ENCODE peak calls at places on chromosomes 12 and 14, in seven cellular contexts. One of them, this sample, is unnamed.
A peak's percentile ranks its signal among the peaks of the same experiment; 100 is the strongest.

GRCh38 chr12:63480186-63480585 is 188.1 kb downstream of the DPY19L2 start:
- DNase-seq in suprapubic skin: no peak
- DNase-seq in WERI-Rb-1: no peak
- DNase-seq in right atrium auricular region: no peak
- DNase-seq in heart left ventricle: no peak
- DNase-seq in PC-9: no peak
- DNase-seq in small intestine: no peak
- DNase-seq in this sample: no peak

GRCh38 chr14:68199465-68200145 is 380.0 kb downstream of the RAD51B start:
- DNase-seq in WERI-Rb-1: no peak
- DNase-seq in heart left ventricle: peak; percentile 66
- DNase-seq in suprapubic skin: no peak
- DNase-seq in PC-9: no peak
- DNase-seq in small intestine: no peak
- DNase-seq in right atrium auricular region: peak; percentile 68
- DNase-seq in this sample: no peak

GRCh38 chr14:104887623-104888488 is 22.8 kb downstream of the CEP170B start:
- DNase-seq in suprapubic skin: peak; percentile 62
- DNase-seq in PC-9: no peak
- DNase-seq in right atrium auricular region: no peak
- DNase-seq in WERI-Rb-1: no peak
- DNase-seq in heart left ventricle: peak; percentile 10
- DNase-seq in small intestine: no peak
- DNase-seq in this sample: no peak

GRCh38 chr14:97917169-97917568 is 1120.0 kb downstream of the VRK1 start:
- DNase-seq in suprapubic skin: peak; percentile 64
- DNase-seq in WERI-Rb-1: no peak
- DNase-seq in PC-9: no peak
- DNase-seq in heart left ventricle: no peak
- DNase-seq in small intestine: no peak
- DNase-seq in right atrium auricular region: no peak
- DNase-seq in this sample: no peak

GRCh38 chr12:76020731-76021672 is 10.6 kb downstream of the PHLDA1 start:
- DNase-seq in heart left ventricle: no peak
- DNase-seq in small intestine: peak; percentile 47
- DNase-seq in PC-9: peak; percentile 58
- DNase-seq in right atrium auricular region: no peak
- DNase-seq in WERI-Rb-1: no peak
- DNase-seq in suprapubic skin: no peak
- DNase-seq in this sample: peak; percentile 11

GRCh38 chr12:131860472-131861260 is 32.5 kb downstream of the MMP17 start:
- DNase-seq in right atrium auricular region: peak; percentile 60
- DNase-seq in small intestine: peak; percentile 9
- DNase-seq in heart left ventricle: no peak
- DNase-seq in WERI-Rb-1: no peak
- DNase-seq in suprapubic skin: peak; percentile 79
- DNase-seq in PC-9: peak; percentile 94
- DNase-seq in this sample: no peak

GRCh38 chr14:75406102-75406501 is 21.7 kb upstream of the JDP2 start:
- DNase-seq in PC-9: no peak
- DNase-seq in suprapubic skin: no peak
- DNase-seq in heart left ventricle: no peak
- DNase-seq in small intestine: no peak
- DNase-seq in right atrium auricular region: peak; percentile 36
- DNase-seq in WERI-Rb-1: no peak
- DNase-seq in this sample: no peak

GRCh38 chr12:94701711-94702110 is 51.4 kb upstream of the TMCC3 start:
- DNase-seq in heart left ventricle: no peak
- DNase-seq in suprapubic skin: no peak
- DNase-seq in right atrium auricular region: no peak
- DNase-seq in small intestine: no peak
- DNase-seq in WERI-Rb-1: no peak
- DNase-seq in PC-9: no peak
- DNase-seq in this sample: no peak

GRCh38 chr14:60981626-60982455 is 796 bp downstream of the SLC38A6 start:
- DNase-seq in WERI-Rb-1: no peak
- DNase-seq in right atrium auricular region: no peak
- DNase-seq in PC-9: peak; percentile 26
- DNase-seq in heart left ventricle: no peak
- DNase-seq in suprapubic skin: no peak
- DNase-seq in small intestine: no peak
- DNase-seq in this sample: peak; percentile 15

GRCh38 chr12:58750484-58750883 is 169.8 kb downstream of the LRIG3 start:
- DNase-seq in WERI-Rb-1: no peak
- DNase-seq in suprapubic skin: no peak
- DNase-seq in right atrium auricular region: no peak
- DNase-seq in heart left ventricle: no peak
- DNase-seq in PC-9: no peak
- DNase-seq in small intestine: no peak
- DNase-seq in this sample: no peak

GRCh38 chr12:49133590-49133989 is 2.4 kb upstream of the TUBA1B start:
- DNase-seq in WERI-Rb-1: no peak
- DNase-seq in small intestine: no peak
- DNase-seq in suprapubic skin: no peak
- DNase-seq in PC-9: no peak
- DNase-seq in right atrium auricular region: no peak
- DNase-seq in heart left ventricle: no peak
- DNase-seq in this sample: no peak
- H3K4me3 ChIP-seq in WERI-Rb-1: no peak overlapping the region
- H3K4me3 ChIP-seq in small intestine: no peak overlapping the region
- H3K4me3 ChIP-seq in suprapubic skin: no peak overlapping the region
- H3K4me3 ChIP-seq in PC-9: no peak overlapping the region
- H3K4me3 ChIP-seq in right atrium auricular region: no peak overlapping the region
- H3K4me3 ChIP-seq in heart left ventricle: no peak overlapping the region
- H3K4me3 ChIP-seq in this sample: peak overlapping the region; percentile 72

GRCh38 chr12:14962797-14963196 is 1.4 kb upstream of the ARHGDIB start:
- DNase-seq in suprapubic skin: no peak
- DNase-seq in WERI-Rb-1: no peak
- DNase-seq in small intestine: no peak
- DNase-seq in heart left ventricle: no peak
- DNase-seq in PC-9: no peak
- DNase-seq in right atrium auricular region: no peak
- DNase-seq in this sample: no peak

GRCh38 chr12:14960548-14961465 is 594 bp downstream of the ARHGDIB start:
- DNase-seq in WERI-Rb-1: no peak
- DNase-seq in PC-9: peak; percentile 84
- DNase-seq in suprapubic skin: no peak
- DNase-seq in heart left ventricle: peak; percentile 63
- DNase-seq in right atrium auricular region: no peak
- DNase-seq in small intestine: peak; percentile 23
- DNase-seq in this sample: peak; percentile 53

GRCh38 chr12:14959916-14960315 is 1.5 kb downstream of the ARHGDIB start:
- DNase-seq in WERI-Rb-1: no peak
- DNase-seq in small intestine: no peak
- DNase-seq in right atrium auricular region: no peak
- DNase-seq in heart left ventricle: no peak
- DNase-seq in suprapubic skin: no peak
- DNase-seq in PC-9: no peak
- DNase-seq in this sample: no peak

GRCh38 chr12:14962180-14962579 is 779 bp upstream of the ARHGDIB start:
- DNase-seq in small intestine: no peak
- DNase-seq in heart left ventricle: no peak
- DNase-seq in PC-9: no peak
- DNase-seq in right atrium auricular region: no peak
- DNase-seq in suprapubic skin: no peak
- DNase-seq in WERI-Rb-1: no peak
- DNase-seq in this sample: peak; percentile 34

GRCh38 chr12:14961466-14962155 is at the start of gene ARHGDIB:
- DNase-seq in right atrium auricular region: no peak
- DNase-seq in PC-9: peak; percentile 53
- DNase-seq in suprapubic skin: no peak
- DNase-seq in heart left ventricle: peak; percentile 29
- DNase-seq in WERI-Rb-1: no peak
- DNase-seq in small intestine: peak; percentile 73
- DNase-seq in this sample: peak; percentile 93
- H3K4me3 ChIP-seq in right atrium auricular region: peak within 1 kb of the TSS; percentile 41
- H3K4me3 ChIP-seq in PC-9: peak within 1 kb of the TSS; percentile 54
- H3K4me3 ChIP-seq in suprapubic skin: peak within 1 kb of the TSS; percentile 53
- H3K4me3 ChIP-seq in heart left ventricle: peak within 1 kb of the TSS; percentile 77
- H3K4me3 ChIP-seq in WERI-Rb-1: no peak within 1 kb of the TSS
- H3K4me3 ChIP-seq in small intestine: peak within 1 kb of the TSS; percentile 63
- H3K4me3 ChIP-seq in this sample: peak within 1 kb of the TSS; percentile 98

GRCh38 chr14:93103392-93104080 is 12.2 kb downstream of the ITPK1 start:
- DNase-seq in small intestine: peak; percentile 95
- DNase-seq in heart left ventricle: peak; percentile 35
- DNase-seq in right atrium auricular region: no peak
- DNase-seq in PC-9: peak; percentile 50
- DNase-seq in WERI-Rb-1: no peak
- DNase-seq in suprapubic skin: no peak
- DNase-seq in this sample: peak; percentile 91
- H3K4me3 ChIP-seq in small intestine: no peak overlapping the region
- H3K4me3 ChIP-seq in heart left ventricle: peak overlapping the region; percentile 19
- H3K4me3 ChIP-seq in right atrium auricular region: no peak overlapping the region
- H3K4me3 ChIP-seq in PC-9: peak overlapping the region; percentile 20
- H3K4me3 ChIP-seq in WERI-Rb-1: no peak overlapping the region
- H3K4me3 ChIP-seq in suprapubic skin: no peak overlapping the region
- H3K4me3 ChIP-seq in this sample: peak overlapping the region; percentile 37

GRCh38 chr12:91178801-91179200 is 3.8 kb downstream of the DCN start:
- DNase-seq in WERI-Rb-1: no peak
- DNase-seq in PC-9: no peak
- DNase-seq in small intestine: no peak
- DNase-seq in right atrium auricular region: no peak
- DNase-seq in suprapubic skin: no peak
- DNase-seq in heart left ventricle: no peak
- DNase-seq in this sample: no peak

GRCh38 chr12:91181053-91181452 is 1.6 kb downstream of the DCN start:
- DNase-seq in heart left ventricle: no peak
- DNase-seq in suprapubic skin: no peak
- DNase-seq in WERI-Rb-1: no peak
- DNase-seq in right atrium auricular region: no peak
- DNase-seq in PC-9: no peak
- DNase-seq in small intestine: peak; percentile 6
- DNase-seq in this sample: no peak

GRCh38 chr12:91180577-91180976 is 2.0 kb downstream of the DCN start:
- DNase-seq in small intestine: peak; percentile 3
- DNase-seq in WERI-Rb-1: no peak
- DNase-seq in PC-9: no peak
- DNase-seq in suprapubic skin: no peak
- DNase-seq in right atrium auricular region: no peak
- DNase-seq in heart left ventricle: no peak
- DNase-seq in this sample: no peak

GRCh38 chr12:91179315-91179714 is 3.3 kb downstream of the DCN start:
- DNase-seq in WERI-Rb-1: no peak
- DNase-seq in heart left ventricle: no peak
- DNase-seq in PC-9: no peak
- DNase-seq in right atrium auricular region: no peak
- DNase-seq in small intestine: peak; percentile 32
- DNase-seq in suprapubic skin: peak; percentile 48
- DNase-seq in this sample: no peak

DNA sequence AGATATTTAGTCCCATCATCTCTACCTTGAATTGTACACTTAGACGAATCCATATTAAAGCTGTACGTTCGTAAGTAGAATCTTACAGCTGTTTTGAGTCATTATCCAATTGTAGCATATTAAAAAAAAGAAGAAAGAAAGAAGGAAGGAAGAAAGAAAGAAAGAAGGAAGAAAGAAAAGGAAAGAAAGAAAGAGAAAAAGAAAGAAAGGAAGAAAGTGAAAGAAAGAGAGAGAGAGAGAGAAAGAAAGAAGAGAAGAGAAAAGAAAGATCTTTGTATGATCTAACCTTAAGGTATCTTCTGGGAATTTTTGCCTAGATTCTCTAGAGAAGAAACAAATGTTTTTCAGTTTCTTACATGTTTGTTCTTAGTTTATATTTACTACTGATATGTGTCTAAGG is 2.5 kb downstream of the DCN start:
- DNase-seq in WERI-Rb-1: no peak
- DNase-seq in right atrium auricular region: no peak
- DNase-seq in suprapubic skin: no peak
- DNase-seq in heart left ventricle: no peak
- DNase-seq in PC-9: no peak
- DNase-seq in small intestine: no peak
- DNase-seq in this sample: no peak
- H3K4me3 ChIP-seq in WERI-Rb-1: no peak overlapping the region
- H3K4me3 ChIP-seq in right atrium auricular region: peak overlapping the region; percentile 22
- H3K4me3 ChIP-seq in suprapubic skin: peak overlapping the region; percentile 43
- H3K4me3 ChIP-seq in heart left ventricle: peak overlapping the region; percentile 46
- H3K4me3 ChIP-seq in PC-9: no peak overlapping the region
- H3K4me3 ChIP-seq in small intestine: no peak overlapping the region
- H3K4me3 ChIP-seq in this sample: no peak overlapping the region

DNA sequence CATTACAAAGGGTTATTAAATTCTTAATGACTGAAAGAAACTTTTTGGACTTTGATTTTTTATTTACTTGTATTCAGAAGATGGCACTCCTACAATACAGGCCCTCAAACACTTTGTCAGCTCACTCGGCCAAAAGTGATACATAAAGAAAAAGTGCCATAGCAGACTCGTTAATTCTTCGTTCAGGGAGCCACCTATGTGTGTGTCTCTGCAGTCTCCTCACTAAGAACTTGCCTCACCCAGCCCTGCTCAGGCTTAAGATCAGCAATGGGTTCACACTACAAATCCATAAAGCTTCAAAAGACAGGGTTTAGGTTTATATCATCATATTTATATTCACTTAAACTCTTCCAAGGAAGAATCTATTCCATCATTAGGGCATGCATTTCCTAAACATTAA is 11.5 kb downstream of the DCP1B start:
- DNase-seq in suprapubic skin: no peak
- DNase-seq in PC-9: no peak
- DNase-seq in heart left ventricle: no peak
- DNase-seq in right atrium auricular region: no peak
- DNase-seq in WERI-Rb-1: no peak
- DNase-seq in small intestine: no peak
- DNase-seq in this sample: no peak
- H3K4me3 ChIP-seq in suprapubic skin: no peak overlapping the region
- H3K4me3 ChIP-seq in PC-9: no peak overlapping the region
- H3K4me3 ChIP-seq in heart left ventricle: no peak overlapping the region
- H3K4me3 ChIP-seq in right atrium auricular region: no peak overlapping the region
- H3K4me3 ChIP-seq in WERI-Rb-1: no peak overlapping the region
- H3K4me3 ChIP-seq in small intestine: no peak overlapping the region
- H3K4me3 ChIP-seq in this sample: no peak overlapping the region

GRCh38 chr14:51539571-51540037 is 112.1 kb upstream of the FRMD6 start:
- DNase-seq in PC-9: peak; percentile 69
- DNase-seq in heart left ventricle: no peak
- DNase-seq in small intestine: no peak
- DNase-seq in right atrium auricular region: no peak
- DNase-seq in WERI-Rb-1: no peak
- DNase-seq in suprapubic skin: no peak
- DNase-seq in this sample: peak; percentile 17
- H3K4me3 ChIP-seq in PC-9: peak overlapping the region; percentile 5
- H3K4me3 ChIP-seq in heart left ventricle: no peak overlapping the region
- H3K4me3 ChIP-seq in small intestine: no peak overlapping the region
- H3K4me3 ChIP-seq in right atrium auricular region: no peak overlapping the region
- H3K4me3 ChIP-seq in WERI-Rb-1: no peak overlapping the region
- H3K4me3 ChIP-seq in suprapubic skin: no peak overlapping the region
- H3K4me3 ChIP-seq in this sample: no peak overlapping the region

This sample was measured in GM12865.